ENCODE peak calls at places on chromosomes 5 and 9, in six cellular contexts. One of them, this sample, is unnamed.

GRCh38 chr9:95724253-95724991 is 151.1 kb upstream of the ERCC6L2 start:
- DNase-seq in AG10803: no peak
- DNase-seq in SIG-M5: no peak
- DNase-seq in G401: no peak
- DNase-seq in left colon: no peak
- DNase-seq in iPS-NIHi11: no peak
- DNase-seq in this sample: no peak

GRCh38 chr5:139710370-139711066 is 62.4 kb downstream of the CXXC5 start:
- DNase-seq in left colon: no peak
- DNase-seq in iPS-NIHi11: peak
- DNase-seq in SIG-M5: no peak
- DNase-seq in AG10803: peak
- DNase-seq in G401: peak
- DNase-seq in this sample: peak

GRCh38 chr5:159049844-159050318 is 49.8 kb downstream of the EBF1 start:
- DNase-seq in left colon: no peak
- DNase-seq in G401: peak
- DNase-seq in iPS-NIHi11: no peak
- DNase-seq in AG10803: peak
- DNase-seq in SIG-M5: no peak
- DNase-seq in this sample: peak

GRCh38 chr5:101429241-101429640 is 526.2 kb upstream of the ST8SIA4 start:
- DNase-seq in iPS-NIHi11: no peak
- DNase-seq in SIG-M5: no peak
- DNase-seq in AG10803: peak
- DNase-seq in left colon: no peak
- DNase-seq in G401: no peak
- DNase-seq in this sample: no peak

GRCh38 chr9:116318463-116319271 is 165.1 kb downstream of the PAPPA start:
- DNase-seq in SIG-M5: no peak
- DNase-seq in AG10803: peak
- DNase-seq in iPS-NIHi11: peak
- DNase-seq in left colon: peak
- DNase-seq in G401: no peak
- DNase-seq in this sample: no peak

GRCh38 chr5:148514344-148514743 is 130.6 kb downstream of the FBXO38 start:
- DNase-seq in AG10803: no peak
- DNase-seq in iPS-NIHi11: no peak
- DNase-seq in G401: no peak
- DNase-seq in left colon: no peak
- DNase-seq in SIG-M5: no peak
- DNase-seq in this sample: no peak

GRCh38 chr9:121836382-121836885 is 185.0 kb downstream of the DAB2IP start:
- DNase-seq in AG10803: no peak
- DNase-seq in G401: peak
- DNase-seq in SIG-M5: no peak
- DNase-seq in iPS-NIHi11: no peak
- DNase-seq in left colon: no peak
- DNase-seq in this sample: no peak

GRCh38 chr9:136170291-136170901 is 34.5 kb downstream of the LHX3 start:
- DNase-seq in SIG-M5: no peak
- DNase-seq in AG10803: no peak
- DNase-seq in iPS-NIHi11: peak
- DNase-seq in left colon: no peak
- DNase-seq in G401: peak
- DNase-seq in this sample: peak

GRCh38 chr5:83407931-83408330 is 63.6 kb upstream of the VCAN start:
- DNase-seq in iPS-NIHi11: no peak
- DNase-seq in G401: no peak
- DNase-seq in left colon: no peak
- DNase-seq in AG10803: no peak
- DNase-seq in SIG-M5: no peak
- DNase-seq in this sample: no peak

GRCh38 chr9:2676466-2676865 is 40.8 kb upstream of the KCNV2 start:
- DNase-seq in AG10803: no peak
- DNase-seq in iPS-NIHi11: no peak
- DNase-seq in G401: peak
- DNase-seq in left colon: no peak
- DNase-seq in SIG-M5: no peak
- DNase-seq in this sample: no peak

GRCh38 chr5:160937570-160937969 is 85.6 kb upstream of the ATP10B start:
- DNase-seq in left colon: no peak
- DNase-seq in SIG-M5: no peak
- DNase-seq in AG10803: no peak
- DNase-seq in iPS-NIHi11: no peak
- DNase-seq in G401: no peak
- DNase-seq in this sample: no peak

GRCh38 chr5:127506616-127507015 is 10.8 kb upstream of the PRRC1 start:
- DNase-seq in iPS-NIHi11: peak
- DNase-seq in left colon: no peak
- DNase-seq in AG10803: no peak
- DNase-seq in G401: no peak
- DNase-seq in SIG-M5: no peak
- DNase-seq in this sample: peak

GRCh38 chr5:36177715-36178556 is 26.0 kb downstream of the SKP2 start:
- DNase-seq in G401: peak
- DNase-seq in left colon: no peak
- DNase-seq in SIG-M5: no peak
- DNase-seq in iPS-NIHi11: peak
- DNase-seq in AG10803: peak
- DNase-seq in this sample: peak

GRCh38 chr5:176678584-176678983 is 31.3 kb downstream of the TSPAN17 start:
- DNase-seq in G401: no peak
- DNase-seq in AG10803: no peak
- DNase-seq in left colon: no peak
- DNase-seq in iPS-NIHi11: no peak
- DNase-seq in SIG-M5: no peak
- DNase-seq in this sample: no peak

GRCh38 chr9:27367175-27367798 is 70.3 kb upstream of the EQTN start:
- DNase-seq in left colon: no peak
- DNase-seq in AG10803: no peak
- DNase-seq in SIG-M5: no peak
- DNase-seq in G401: no peak
- DNase-seq in iPS-NIHi11: no peak
- DNase-seq in this sample: peak

GRCh38 chr5:3325811-3326568 is 269.6 kb upstream of the IRX1 start:
- DNase-seq in G401: peak
- DNase-seq in SIG-M5: no peak
- DNase-seq in left colon: no peak
- DNase-seq in iPS-NIHi11: no peak
- DNase-seq in AG10803: peak
- DNase-seq in this sample: no peak

GRCh38 chr5:6452622-6453504 is 4.2 kb downstream of the UBE2QL1 start:
- DNase-seq in AG10803: no peak
- DNase-seq in SIG-M5: no peak
- DNase-seq in iPS-NIHi11: no peak
- DNase-seq in left colon: no peak
- DNase-seq in G401: peak
- DNase-seq in this sample: no peak

GRCh38 chr9:91245432-91246313 is 116.0 kb downstream of the AUH start:
- DNase-seq in AG10803: no peak
- DNase-seq in left colon: no peak
- DNase-seq in SIG-M5: no peak
- DNase-seq in G401: no peak
- DNase-seq in iPS-NIHi11: no peak
- DNase-seq in this sample: no peak

GRCh38 chr9:19498015-19498414 is 89.2 kb downstream of the ACER2 start:
- DNase-seq in AG10803: peak
- DNase-seq in left colon: no peak
- DNase-seq in SIG-M5: no peak
- DNase-seq in G401: no peak
- DNase-seq in iPS-NIHi11: no peak
- DNase-seq in this sample: no peak

GRCh38 chr9:83034026-83034425 is 28.9 kb downstream of the RASEF start:
- DNase-seq in G401: no peak
- DNase-seq in left colon: no peak
- DNase-seq in AG10803: no peak
- DNase-seq in iPS-NIHi11: no peak
- DNase-seq in SIG-M5: no peak
- DNase-seq in this sample: no peak

GRCh38 chr5:12570688-12571087 is 666.4 kb upstream of the CTNND2 start:
- DNase-seq in left colon: no peak
- DNase-seq in AG10803: no peak
- DNase-seq in G401: no peak
- DNase-seq in SIG-M5: no peak
- DNase-seq in iPS-NIHi11: no peak
- DNase-seq in this sample: no peak

GRCh38 chr9:4117835-4118610 is 181.8 kb downstream of the GLIS3 start:
- DNase-seq in AG10803: no peak
- DNase-seq in SIG-M5: no peak
- DNase-seq in G401: no peak
- DNase-seq in left colon: no peak
- DNase-seq in iPS-NIHi11: peak
- DNase-seq in this sample: peak

GRCh38 chr5:1431896-1432295 is 13.3 kb downstream of the SLC6A3 start:
- DNase-seq in AG10803: no peak
- DNase-seq in G401: no peak
- DNase-seq in SIG-M5: no peak
- DNase-seq in iPS-NIHi11: no peak
- DNase-seq in left colon: no peak
- DNase-seq in this sample: no peak

GRCh38 chr9:96638606-96639364 is 16.3 kb downstream of the PRXL2C start:
- DNase-seq in G401: no peak
- DNase-seq in AG10803: no peak
- DNase-seq in SIG-M5: no peak
- DNase-seq in left colon: no peak
- DNase-seq in iPS-NIHi11: no peak
- DNase-seq in this sample: peak

GRCh38 chr5:73818357-73818756 is 192.4 kb downstream of the ARHGEF28 start:
- DNase-seq in SIG-M5: no peak
- DNase-seq in iPS-NIHi11: no peak
- DNase-seq in AG10803: peak
- DNase-seq in G401: no peak
- DNase-seq in left colon: no peak
- DNase-seq in this sample: no peak

GRCh38 chr5:105940181-105940580 is 1730.6 kb downstream of the EFNA5 start:
- DNase-seq in left colon: no peak
- DNase-seq in AG10803: no peak
- DNase-seq in SIG-M5: no peak
- DNase-seq in G401: no peak
- DNase-seq in iPS-NIHi11: no peak
- DNase-seq in this sample: no peak

GRCh38 chr5:78486223-78486622 is 125.8 kb downstream of the SCAMP1 start:
- DNase-seq in G401: no peak
- DNase-seq in left colon: no peak
- DNase-seq in AG10803: no peak
- DNase-seq in iPS-NIHi11: no peak
- DNase-seq in SIG-M5: no peak
- DNase-seq in this sample: no peak

GRCh38 chr5:173721259-173722232 is 105.1 kb upstream of the BOD1 start:
- DNase-seq in G401: peak
- DNase-seq in iPS-NIHi11: no peak
- DNase-seq in AG10803: no peak
- DNase-seq in left colon: no peak
- DNase-seq in SIG-M5: no peak
- DNase-seq in this sample: no peak

GRCh38 chr9:114894801-114895433 is 35.5 kb downstream of the TNFSF8 start:
- DNase-seq in AG10803: peak
- DNase-seq in SIG-M5: no peak
- DNase-seq in iPS-NIHi11: peak
- DNase-seq in left colon: no peak
- DNase-seq in G401: no peak
- DNase-seq in this sample: peak

GRCh38 chr9:64773491-64773931 is 511.5 kb downstream of the FOXD4L5 start:
- DNase-seq in iPS-NIHi11: peak
- DNase-seq in AG10803: no peak
- DNase-seq in left colon: no peak
- DNase-seq in G401: no peak
- DNase-seq in SIG-M5: no peak
- DNase-seq in this sample: peak

GRCh38 chr5:175686396-175686795 is 28.5 kb downstream of the HRH2 start:
- DNase-seq in iPS-NIHi11: no peak
- DNase-seq in AG10803: no peak
- DNase-seq in left colon: no peak
- DNase-seq in SIG-M5: no peak
- DNase-seq in G401: no peak
- DNase-seq in this sample: no peak

GRCh38 chr5:79510638-79511037 is 3.3 kb downstream of the HOMER1 start:
- DNase-seq in iPS-NIHi11: no peak
- DNase-seq in SIG-M5: no peak
- DNase-seq in left colon: no peak
- DNase-seq in G401: peak
- DNase-seq in AG10803: no peak
- DNase-seq in this sample: no peak

GRCh38 chr5:42813533-42813932 is 1.8 kb upstream of the SELENOP start:
- DNase-seq in G401: no peak
- DNase-seq in SIG-M5: no peak
- DNase-seq in iPS-NIHi11: peak
- DNase-seq in left colon: no peak
- DNase-seq in AG10803: no peak
- DNase-seq in this sample: peak

This sample was measured in GM23338.